ENCODE peak calls at places on chromosomes 13 and 19, in seven cellular contexts. One of them, this sample, is unnamed.

GRCh38 chr13:49980266-49980665 is 16.6 kb upstream of the TRIM13 start:
- DNase-seq in adrenal gland: no peak
- DNase-seq in LHCN-M2: no peak
- DNase-seq in activated CD8-positive, alpha-beta T cell treated with anti-CD3 and anti-CD28 coated beads, Interleukin-2, amount 10 ng/mL, durations not matched to agents 7 days and 5 days: no peak
- DNase-seq in AG09309: no peak
- DNase-seq in H9: no peak
- DNase-seq in fibroblast of lung: no peak
- DNase-seq in this sample: no peak

GRCh38 chr19:30743702-30744101 is 371.5 kb downstream of the ZNF536 start:
- DNase-seq in H9: no peak
- DNase-seq in AG09309: no peak
- DNase-seq in fibroblast of lung: no peak
- DNase-seq in activated CD8-positive, alpha-beta T cell treated with anti-CD3 and anti-CD28 coated beads, Interleukin-2, amount 10 ng/mL, durations not matched to agents 7 days and 5 days: no peak
- DNase-seq in adrenal gland: no peak
- DNase-seq in LHCN-M2: no peak
- DNase-seq in this sample: no peak

GRCh38 chr19:3539743-3540118 is 757 bp downstream of the TEKTIP1 start:
- DNase-seq in LHCN-M2: no peak
- DNase-seq in AG09309: no peak
- DNase-seq in H9: no peak
- DNase-seq in activated CD8-positive, alpha-beta T cell treated with anti-CD3 and anti-CD28 coated beads, Interleukin-2, amount 10 ng/mL, durations not matched to agents 7 days and 5 days: no peak
- DNase-seq in fibroblast of lung: no peak
- DNase-seq in adrenal gland: no peak
- DNase-seq in this sample: no peak

GRCh38 chr13:110331362-110331761 is 24.3 kb downstream of the COL4A2 start:
- DNase-seq in LHCN-M2: peak
- DNase-seq in fibroblast of lung: peak
- DNase-seq in H9: no peak
- DNase-seq in adrenal gland: no peak
- DNase-seq in activated CD8-positive, alpha-beta T cell treated with anti-CD3 and anti-CD28 coated beads, Interleukin-2, amount 10 ng/mL, durations not matched to agents 7 days and 5 days: no peak
- DNase-seq in AG09309: no peak
- DNase-seq in this sample: no peak

GRCh38 chr19:18279516-18280246 is 1.7 kb downstream of the JUND start:
- DNase-seq in fibroblast of lung: peak
- DNase-seq in LHCN-M2: peak
- DNase-seq in H9: peak
- DNase-seq in AG09309: peak
- DNase-seq in adrenal gland: peak
- DNase-seq in activated CD8-positive, alpha-beta T cell treated with anti-CD3 and anti-CD28 coated beads, Interleukin-2, amount 10 ng/mL, durations not matched to agents 7 days and 5 days: peak
- DNase-seq in this sample: peak

GRCh38 chr19:40596608-40597328 is 4.4 kb upstream of the LTBP4 start:
- DNase-seq in LHCN-M2: no peak
- DNase-seq in fibroblast of lung: peak
- DNase-seq in H9: peak
- DNase-seq in activated CD8-positive, alpha-beta T cell treated with anti-CD3 and anti-CD28 coated beads, Interleukin-2, amount 10 ng/mL, durations not matched to agents 7 days and 5 days: no peak
- DNase-seq in AG09309: no peak
- DNase-seq in adrenal gland: peak
- DNase-seq in this sample: no peak

GRCh38 chr13:74886496-74886895 is 595.5 kb downstream of the TBC1D4 start:
- DNase-seq in H9: no peak
- DNase-seq in AG09309: no peak
- DNase-seq in fibroblast of lung: peak
- DNase-seq in activated CD8-positive, alpha-beta T cell treated with anti-CD3 and anti-CD28 coated beads, Interleukin-2, amount 10 ng/mL, durations not matched to agents 7 days and 5 days: no peak
- DNase-seq in adrenal gland: no peak
- DNase-seq in LHCN-M2: no peak
- DNase-seq in this sample: no peak

GRCh38 chr19:5436101-5436947 is 18.9 kb upstream of the ZNRF4 start:
- DNase-seq in adrenal gland: no peak
- DNase-seq in activated CD8-positive, alpha-beta T cell treated with anti-CD3 and anti-CD28 coated beads, Interleukin-2, amount 10 ng/mL, durations not matched to agents 7 days and 5 days: no peak
- DNase-seq in LHCN-M2: peak
- DNase-seq in AG09309: peak
- DNase-seq in fibroblast of lung: no peak
- DNase-seq in H9: peak
- DNase-seq in this sample: no peak

GRCh38 chr19:16263115-16263839 is 61.3 kb upstream of the KLF2 start:
- DNase-seq in H9: no peak
- DNase-seq in activated CD8-positive, alpha-beta T cell treated with anti-CD3 and anti-CD28 coated beads, Interleukin-2, amount 10 ng/mL, durations not matched to agents 7 days and 5 days: no peak
- DNase-seq in fibroblast of lung: no peak
- DNase-seq in adrenal gland: no peak
- DNase-seq in LHCN-M2: no peak
- DNase-seq in AG09309: no peak
- DNase-seq in this sample: no peak